ENCODE peak calls at places on chromosomes 6 and 20, in six cellular contexts. G, M, K, X, T and J are unnamed samples.

GRCh38 chr20:46688151-46689081 is 828 bp downstream of the TP53RK start:
- DNase-seq in G (peak; percentile 72), M (peak; percentile 40), K (no peak), X (peak; percentile 52), T (no peak), J (no peak)

GRCh38 chr20:46705378-46705729 is 4.1 kb upstream of the SLC2A10 start:
- DNase-seq in G (no peak), M (no peak), K (no peak), X (peak; percentile 30), T (no peak), J (no peak)

GRCh38 chr6:23176883-23177282 is 607.5 kb downstream of the HDGFL1 start:
- DNase-seq in G (peak; percentile 56), M (no peak), K (no peak), X (no peak), T (no peak), J (peak; percentile 50)

GRCh38 chr6:117136702-117137101 is 128.7 kb upstream of the VGLL2 start:
- DNase-seq in G (no peak), M (no peak), K (no peak), X (no peak), T (no peak), J (no peak)

GRCh38 chr6:72748759-72749158 is 126.9 kb downstream of the KCNQ5 start:
- DNase-seq in G (no peak), M (peak; percentile 61), K (no peak), X (peak; percentile 76), T (no peak), J (no peak)

GRCh38 chr20:8309638-8310037 is 177.6 kb downstream of the PLCB1 start:
- DNase-seq in G (no peak), M (peak; percentile 41), K (no peak), X (peak; percentile 26), T (no peak), J (no peak)

GRCh38 chr20:50548396-50548795 is 38.2 kb downstream of the PTPN1 start:
- DNase-seq in G (no peak), M (no peak), K (no peak), X (no peak), T (no peak), J (no peak)

GRCh38 chr6:126632271-126632670 is 292.4 kb downstream of the CENPW start:
- DNase-seq in G (no peak), M (no peak), K (no peak), X (no peak), T (no peak), J (no peak)

GRCh38 chr6:150915868-150916267 is 50.4 kb downstream of the MTHFD1L start:
- DNase-seq in G (no peak), M (no peak), K (no peak), X (peak; percentile 89), T (no peak), J (no peak)

GRCh38 chr6:20605061-20605460 is 70.8 kb downstream of the CDKAL1 start:
- DNase-seq in G (no peak), M (no peak), K (no peak), X (no peak), T (no peak), J (no peak)

GRCh38 chr20:49384437-49385434 is 97.7 kb downstream of the KCNB1 start:
- DNase-seq in G (peak; percentile 56), M (peak; percentile 60), K (peak; percentile 54), X (peak; percentile 62), T (peak; percentile 92), J (peak; percentile 99)

GRCh38 chr6:110897433-110897832 is 22.8 kb downstream of the AMD1 start:
- DNase-seq in G (no peak), M (no peak), K (no peak), X (no peak), T (no peak), J (no peak)

DNA sequence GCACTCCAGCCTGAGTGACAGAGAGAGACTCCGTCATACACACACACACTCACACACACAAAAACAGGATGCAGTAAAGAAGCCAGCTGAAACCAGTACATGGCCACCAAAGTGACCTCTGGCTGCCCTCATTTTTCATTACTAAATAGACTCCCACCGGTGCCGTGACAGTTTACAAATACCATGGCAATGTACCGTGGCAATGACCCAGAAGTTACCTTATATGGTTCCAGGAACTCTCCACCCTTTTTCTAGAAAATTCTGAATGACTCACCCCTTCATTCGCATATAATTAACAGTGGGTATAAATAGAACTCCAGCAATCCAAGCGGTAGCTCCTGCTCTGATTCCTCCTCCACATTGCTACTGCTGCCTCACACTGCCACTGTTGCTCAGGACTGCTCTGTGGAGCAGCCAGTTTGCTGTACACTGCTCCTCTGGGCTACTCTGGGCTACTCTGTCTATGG is 57.7 kb downstream of the SNX5 start:
- DNase-seq in G (peak; percentile 52), M (peak; percentile 89), K (peak; percentile 63), X (peak; percentile 96), T (no peak), J (no peak)
- TF ChIP-seq CTCF in G (no peak), M (peak; percentile 32), K (no peak), X (peak; percentile 19), T (no peak), J (no peak)

GRCh38 chr20:11553603-11554002 is 364.1 kb upstream of the BTBD3 start:
- DNase-seq in G (peak; percentile 7), M (no peak), K (no peak), X (peak; percentile 29), T (no peak), J (no peak)
- TF ChIP-seq CTCF in G (peak; percentile 8), M (peak; percentile 55), K (no peak), X (peak; percentile 47), T (peak; percentile 38), J (peak; percentile 55)

GRCh38 chr6:169722362-169723199 is 1.7 kb downstream of the PHF10 start:
- DNase-seq in G (peak; percentile 88), M (peak; percentile 61), K (peak; percentile 43), X (peak; percentile 58), T (peak; percentile 44), J (no peak)

GRCh38 chr6:169723200-169723909 is 945 bp downstream of the PHF10 start:
- DNase-seq in G (peak; percentile 72), M (peak; percentile 38), K (peak; percentile 82), X (peak; percentile 75), T (peak; percentile 69), J (peak; percentile 38)

GRCh38 chr6:169723991-169724553 is at the start of gene PHF10:
- DNase-seq in G (no peak), M (no peak), K (peak; percentile 37), X (peak; percentile 29), T (peak; percentile 70), J (peak; percentile 22)

GRCh38 chr6:169719117-169719516 is 5.2 kb downstream of the PHF10 start:
- DNase-seq in G (no peak), M (no peak), K (no peak), X (no peak), T (no peak), J (no peak)

GRCh38 chr6:169720207-169720855 is 4.0 kb downstream of the PHF10 start:
- DNase-seq in G (no peak), M (no peak), K (no peak), X (no peak), T (no peak), J (no peak)
- TF ChIP-seq CTCF in G (no peak), M (peak; percentile 8), K (no peak), X (no peak), T (no peak), J (no peak)

GRCh38 chr20:13400453-13400852 is 179.4 kb downstream of the ISM1 start:
- DNase-seq in G (no peak), M (no peak), K (no peak), X (no peak), T (no peak), J (no peak)

GRCh38 chr20:13396826-13397225 is 175.8 kb downstream of the ISM1 start:
- DNase-seq in G (no peak), M (no peak), K (no peak), X (no peak), T (no peak), J (no peak)

GRCh38 chr20:13401596-13401995 is 180.5 kb downstream of the ISM1 start:
- DNase-seq in G (peak; percentile 45), M (no peak), K (no peak), X (no peak), T (no peak), J (no peak)

GRCh38 chr20:13397300-13397724 is 176.2 kb downstream of the ISM1 start:
- DNase-seq in G (no peak), M (peak; percentile 21), K (no peak), X (no peak), T (no peak), J (no peak)

DNA sequence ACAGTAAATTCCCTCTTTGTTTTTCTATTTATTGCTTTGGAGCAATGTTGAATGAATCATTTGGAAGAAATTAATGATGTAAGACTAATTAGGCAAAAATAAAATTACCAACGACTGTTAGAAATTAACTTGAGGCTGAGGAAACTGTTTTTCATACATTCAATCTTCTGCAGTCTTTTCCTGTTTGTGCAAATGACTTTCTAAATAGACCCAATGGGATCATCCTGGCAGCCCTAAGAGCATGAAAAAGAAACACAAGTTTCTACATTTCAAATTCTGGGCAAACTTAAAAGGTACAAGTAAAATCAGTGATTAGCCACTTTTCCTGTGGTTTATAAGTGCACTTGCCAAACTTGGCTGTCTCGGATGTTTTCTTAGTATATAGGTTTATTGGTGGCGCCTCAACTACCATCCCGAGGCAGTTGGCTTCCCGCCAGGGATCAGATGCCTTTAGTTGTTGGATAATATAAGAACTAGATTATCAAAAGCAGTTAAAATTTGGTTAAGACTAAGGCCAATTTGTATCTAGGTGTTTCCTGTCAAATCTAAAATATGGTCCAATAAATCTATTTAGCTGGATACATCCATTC is 181.2 kb downstream of the ISM1 start:
- DNase-seq in G (peak; percentile 17), M (no peak), K (no peak), X (no peak), T (no peak), J (no peak)
- TF ChIP-seq CTCF in G (no peak), M (no peak), K (no peak), X (no peak), T (no peak), J (no peak)

GRCh38 chr20:5316188-5317158 is at the start of gene PROKR2:
- DNase-seq in G (no peak), M (no peak), K (no peak), X (no peak), T (peak; percentile 71), J (peak; percentile 58)
- TF ChIP-seq CTCF in G (peak; percentile 16), M (peak; percentile 17), K (no peak), X (no peak), T (no peak), J (peak; percentile 46)